ENCODE peak calls at places on chromosomes 12 and 14, in five cellular contexts. F, X, E, R and B are unnamed samples.

GRCh38 chr14:101669629-101670028 is 91.9 kb upstream of the PPP2R5C start:
- DNase-seq in F (no peak), X (no peak), E (no peak), R (no peak), B (no peak)

GRCh38 chr12:124797321-124797720 is 66.3 kb downstream of the SCARB1 start:
- DNase-seq in F (no peak), X (no peak), E (no peak), R (no peak), B (no peak)

GRCh38 chr12:26937443-26937862 is 328 bp downstream of the INTS13 start:
- DNase-seq in F (no peak), X (no peak), E (no peak), R (no peak), B (no peak)

GRCh38 chr12:115640929-115641328 is 636.6 kb downstream of the MED13L start:
- DNase-seq in F (no peak), X (no peak), E (no peak), R (no peak), B (no peak)

GRCh38 chr14:75422169-75422568 is 5.7 kb upstream of the JDP2 start:
- DNase-seq in F (no peak), X (no peak), E (no peak), R (no peak), B (no peak)

GRCh38 chr12:15131462-15131861 is 89.8 kb downstream of the RERG start:
- DNase-seq in F (no peak), X (peak; percentile 64), E (no peak), R (no peak), B (no peak)

GRCh38 chr12:106135075-106135474 is 3.7 kb downstream of the NUAK1 start:
- DNase-seq in F (no peak), X (no peak), E (no peak), R (no peak), B (no peak)

GRCh38 chr14:38101679-38102078 is 106.0 kb upstream of the SSTR1 start:
- DNase-seq in F (no peak), X (no peak), E (no peak), R (no peak), B (no peak)

GRCh38 chr12:47360771-47361388 is 281.1 kb upstream of the AMIGO2 start:
- DNase-seq in F (no peak), X (no peak), E (no peak), R (no peak), B (peak; percentile 87)

GRCh38 chr12:128057586-128057985 is 209.4 kb upstream of the TMEM132C start:
- DNase-seq in F (no peak), X (no peak), E (no peak), R (no peak), B (no peak)

GRCh38 chr12:128055567-128055966 is 211.4 kb upstream of the TMEM132C start:
- DNase-seq in F (no peak), X (no peak), E (no peak), R (no peak), B (no peak)

GRCh38 chr12:128052777-128053176 is 214.2 kb upstream of the TMEM132C start:
- DNase-seq in F (no peak), X (no peak), E (no peak), R (no peak), B (no peak)

GRCh38 chr12:128059621-128060370 is 207.2 kb upstream of the TMEM132C start:
- DNase-seq in F (no peak), X (no peak), E (no peak), R (no peak), B (no peak)

GRCh38 chr12:128056299-128056885 is 210.6 kb upstream of the TMEM132C start:
- DNase-seq in F (no peak), X (no peak), E (no peak), R (no peak), B (no peak)
- TF ChIP-seq CTCF in F (no peak), X (no peak), E (no peak), R (no peak), B (no peak)

DNA sequence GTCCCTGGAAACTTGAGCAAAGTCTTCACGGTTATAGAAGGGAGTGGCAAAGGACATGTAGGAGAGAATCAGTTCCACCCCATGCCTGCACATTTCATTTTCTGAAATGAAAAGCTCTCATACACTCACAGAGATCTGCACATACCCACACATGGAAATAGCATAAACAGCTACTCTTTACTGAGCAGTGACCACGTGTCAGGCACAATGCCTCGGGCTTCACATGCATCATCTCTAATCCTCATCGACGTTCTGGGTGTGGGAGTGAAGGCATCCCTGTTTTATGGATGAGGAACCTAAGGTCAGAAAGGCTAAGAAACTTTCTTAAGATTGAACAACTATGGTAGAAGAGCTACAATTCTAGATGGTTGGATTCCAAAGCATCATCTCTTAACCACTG is 198.8 kb downstream of the DAD1 start:
- DNase-seq in F (no peak), X (no peak), E (no peak), R (no peak), B (no peak)
- TF ChIP-seq CTCF in F (no peak), X (no peak), E (no peak), R (no peak), B (no peak)

GRCh38 chr12:103288016-103288415 is 207.8 kb downstream of the C12orf42 start:
- DNase-seq in F (no peak), X (no peak), E (no peak), R (no peak), B (no peak)
- TF ChIP-seq CTCF in F (no peak), X (no peak), E (no peak), R (no peak), B (no peak)

GRCh38 chr12:50157259-50157658 is 9.9 kb downstream of the CERS5 start:
- DNase-seq in F (no peak), X (no peak), E (no peak), R (no peak), B (no peak)
- TF ChIP-seq CTCF in F (no peak), X (no peak), E (no peak), R (no peak), B (no peak)

GRCh38 chr12:7915911-7916403 is 20.0 kb downstream of the SLC2A3 start:
- DNase-seq in F (no peak), X (no peak), E (no peak), R (peak; percentile 62), B (no peak)
- TF ChIP-seq CTCF in F (no peak), X (no peak), E (no peak), R (no peak), B (no peak)

DNA sequence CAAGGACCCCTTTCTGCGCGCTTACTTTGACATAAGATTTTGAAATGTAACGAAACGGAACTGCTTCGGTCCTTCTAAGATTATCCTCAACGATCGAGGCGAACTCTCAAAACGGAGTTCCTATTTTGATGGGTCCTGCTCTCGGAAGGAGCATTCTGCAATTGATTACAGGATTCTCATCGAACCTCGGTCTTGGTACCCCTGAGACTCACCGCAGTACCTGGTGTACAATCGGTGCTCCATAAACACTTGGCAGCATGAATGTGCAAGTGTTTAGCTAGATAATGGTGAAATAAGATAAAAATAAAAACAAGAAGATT is 530 bp upstream of the NEMF start:
- DNase-seq in F (no peak), X (no peak), E (no peak), R (no peak), B (no peak)
- TF ChIP-seq CTCF in F (no peak), X (no peak), E (no peak), R (no peak), B (no peak)

GRCh38 chr12:53051881-53052412 is 2.1 kb downstream of the TNS2 start:
- DNase-seq in F (peak; percentile 20), X (no peak), E (no peak), R (no peak), B (no peak)

GRCh38 chr12:53049582-53050318 is at the start of gene TNS2:
- DNase-seq in F (peak; percentile 65), X (no peak), E (peak; percentile 89), R (peak; percentile 34), B (peak; percentile 81)

GRCh38 chr12:53050426-53051057 is 677 bp downstream of the TNS2 start:
- DNase-seq in F (no peak), X (no peak), E (no peak), R (no peak), B (peak; percentile 28)

GRCh38 chr12:53052419-53053222 is 2.8 kb downstream of the TNS2 start:
- DNase-seq in F (peak; percentile 79), X (no peak), E (peak; percentile 95), R (no peak), B (peak; percentile 75)

DNA sequence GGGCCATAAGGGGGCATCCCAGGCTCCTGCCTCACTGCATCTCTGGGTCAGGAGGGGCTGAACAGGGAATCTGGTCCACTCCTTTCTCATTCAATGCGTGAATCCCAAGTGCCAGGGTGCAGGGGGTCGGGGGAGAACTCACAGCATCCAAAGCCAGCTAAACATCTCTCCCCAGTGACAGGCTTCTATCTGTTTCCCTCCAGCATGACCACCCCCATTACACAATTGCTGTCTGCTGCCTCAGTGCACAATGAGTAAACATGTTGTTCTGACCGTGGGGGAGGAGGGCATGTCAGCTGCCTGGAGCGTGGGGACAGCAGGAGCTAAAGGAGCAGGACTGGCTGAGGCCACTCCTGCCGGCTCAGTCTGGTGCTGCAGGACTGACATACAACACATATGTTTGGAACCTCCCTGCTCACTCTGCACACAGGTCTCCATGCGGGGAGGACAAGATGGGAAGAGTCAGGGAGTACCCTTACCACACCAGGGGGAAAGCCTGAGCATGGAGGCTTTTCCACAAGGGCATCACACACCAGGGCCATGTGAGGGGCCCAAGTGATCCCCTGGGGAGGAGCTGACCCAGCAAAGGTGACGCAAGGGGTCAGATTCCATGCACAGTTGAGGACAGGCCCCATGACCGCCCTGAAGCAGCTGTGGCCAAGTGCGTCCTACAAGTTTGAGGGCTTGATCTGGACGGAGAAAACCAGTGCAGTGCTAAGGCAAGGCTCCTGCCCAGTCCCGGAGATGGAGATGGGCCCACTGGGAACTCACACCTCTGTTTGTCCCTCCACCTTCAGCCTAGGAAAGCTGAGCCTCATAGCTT is 1.4 kb downstream of the TNS2 start:
- DNase-seq in F (peak; percentile 75), X (no peak), E (peak; percentile 83), R (peak; percentile 50), B (peak; percentile 80)
- TF ChIP-seq CTCF in F (peak; percentile 44), X (no peak), E (peak; percentile 57), R (no peak), B (no peak)

DNA sequence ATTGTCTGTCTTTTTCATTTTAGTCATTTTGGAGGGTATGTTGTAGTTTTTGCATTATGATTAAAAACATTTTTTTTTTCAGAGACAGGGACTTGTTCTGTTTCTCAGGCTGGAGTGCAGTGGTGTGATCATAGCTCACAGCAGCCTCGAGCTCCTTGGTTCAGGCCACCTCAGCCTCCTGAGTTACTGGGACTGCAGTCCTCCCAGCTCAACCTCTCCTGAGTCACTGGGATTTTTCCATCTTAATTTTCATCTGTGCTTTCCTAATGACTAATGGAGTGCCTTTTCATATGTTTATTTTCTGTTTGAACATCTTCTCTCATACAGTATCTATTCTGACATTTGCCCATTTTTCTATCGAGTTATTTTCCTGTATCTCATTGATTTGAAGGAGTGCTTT is 52.6 kb downstream of the DYRK2 start:
- DNase-seq in F (no peak), X (no peak), E (no peak), R (no peak), B (no peak)
- TF ChIP-seq CTCF in F (no peak), X (no peak), E (no peak), R (no peak), B (no peak)

GRCh38 chr12:50689437-50689836 is 74.5 kb upstream of the ATF1 start:
- DNase-seq in F (no peak), X (no peak), E (no peak), R (peak; percentile 60), B (no peak)
- TF ChIP-seq CTCF in F (no peak), X (no peak), E (no peak), R (no peak), B (no peak)